ENCODE peak calls at places on chromosomes 2 and 18, in four cellular contexts. X is spleen, Z is SK-N-SH, F is tibial nerve. J is an unnamed sample.

GRCh38 chr2:84946204-84947009 is 24.6 kb upstream of the KCMF1 start:
- DNase-seq in Z (no peak), F (no peak), X (peak; percentile 87), J (peak; percentile 87)

GRCh38 chr18:70705831-70706416 is 417.1 kb downstream of the SOCS6 start:
- DNase-seq in F (no peak), X (no peak), Z (no peak), J (no peak)

GRCh38 chr2:40281021-40281940 is 170.6 kb downstream of the SLC8A1 start:
- DNase-seq in Z (no peak), X (no peak), F (no peak), J (peak; percentile 78)

GRCh38 chr18:50401888-50402287 is 27.0 kb downstream of the SKA1 start:
- DNase-seq in X (no peak), F (no peak), Z (peak; percentile 54), J (no peak)

GRCh38 chr18:58669731-58670379 is 1.4 kb upstream of the MALT1 start:
- DNase-seq in F (no peak), X (no peak), Z (no peak), J (no peak)

GRCh38 chr2:209519271-209519670 is 95.4 kb downstream of the MAP2 start:
- DNase-seq in Z (no peak), F (no peak), X (no peak), J (no peak)

GRCh38 chr2:222797308-222797707 is 63.5 kb upstream of the ACSL3 start:
- DNase-seq in X (no peak), F (no peak), Z (peak; percentile 43), J (peak; percentile 39)

GRCh38 chr2:180676520-180676919 is 303.9 kb upstream of the UBE2E3 start:
- DNase-seq in Z (no peak), F (no peak), X (no peak), J (no peak)

GRCh38 chr2:7835693-7836680 is 845.9 kb upstream of the ID2 start:
- DNase-seq in X (no peak), Z (no peak), F (no peak), J (no peak)

GRCh38 chr2:171852489-171852888 is 41.6 kb downstream of the SLC25A12 start:
- DNase-seq in Z (no peak), F (no peak), X (no peak), J (no peak)

GRCh38 chr2:170922683-170923494 is 6.2 kb upstream of the GORASP2 start:
- DNase-seq in X (no peak), Z (no peak), F (no peak), J (no peak)

DNA sequence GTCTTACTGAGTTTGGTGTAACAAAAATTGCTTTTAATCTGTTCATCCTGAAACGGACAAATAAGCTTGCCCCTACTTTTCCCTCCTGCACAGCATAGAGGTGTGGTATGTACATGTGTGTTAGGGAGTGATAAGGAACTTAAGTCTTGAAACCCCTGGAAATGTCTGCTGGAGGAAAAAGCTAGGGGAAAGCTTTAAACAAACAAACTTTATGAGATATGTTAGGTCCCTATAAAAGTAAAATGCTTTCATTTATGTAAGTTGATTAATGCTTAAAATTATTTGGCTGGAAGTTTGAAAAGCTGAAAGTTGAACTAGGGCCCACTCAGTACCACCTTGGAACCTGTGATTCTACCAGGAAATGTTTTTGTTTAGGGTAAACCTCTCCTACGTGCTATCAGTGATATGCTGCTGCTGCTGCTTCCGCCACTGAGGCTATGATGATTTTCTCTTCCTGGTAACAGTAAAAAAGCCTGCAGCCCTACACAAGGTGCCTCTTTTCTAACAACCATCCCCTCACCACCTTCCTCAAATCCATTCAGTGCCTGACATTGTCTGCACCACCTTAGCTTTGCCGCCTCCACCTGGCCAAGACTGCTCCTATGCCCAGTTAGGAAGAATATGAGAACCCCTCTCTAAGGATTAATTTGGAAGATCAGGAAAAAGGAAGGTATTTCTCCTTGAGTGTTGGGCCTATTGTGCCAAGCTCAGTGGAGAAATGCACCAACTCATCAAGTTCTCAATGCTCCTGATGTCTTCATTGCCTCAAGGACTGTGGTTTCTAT is 2.5 kb upstream of the YES1 start:
- DNase-seq in F (no peak), Z (no peak), X (no peak), J (no peak)
- H3K27ac ChIP-seq in F (no peak overlapping the region), Z (no peak overlapping the region), X (no peak overlapping the region), J (no peak overlapping the region)

GRCh38 chr2:239944706-239945551 is 80.2 kb downstream of the NDUFA10 start:
- DNase-seq in X (peak; percentile 89), F (no peak), Z (no peak), J (no peak)
- H3K27me3 ChIP-seq in X (no peaks in the 10 kb centered on the region), F (no peaks in the 10 kb centered on the region), Z (no peaks in the 10 kb centered on the region), J (no peaks in the 10 kb centered on the region)

GRCh38 chr2:173199303-173199702 is 123.7 kb downstream of the MAP3K20 start:
- DNase-seq in Z (no peak), X (no peak), F (no peak), J (no peak)
- H3K27ac ChIP-seq in Z (no peak overlapping the region), X (no peak overlapping the region), F (no peak overlapping the region), J (no peak overlapping the region)

GRCh38 chr18:35159782-35160181 is 81.1 kb upstream of the ZNF397 start:
- DNase-seq in F (no peak), X (no peak), Z (no peak), J (no peak)
- H3K27me3 ChIP-seq in F (no peaks in the 10 kb centered on the region), X (no peaks in the 10 kb centered on the region), Z (no peaks in the 10 kb centered on the region), J (peaks cover 6% of the 10 kb centered on the region)

DNA sequence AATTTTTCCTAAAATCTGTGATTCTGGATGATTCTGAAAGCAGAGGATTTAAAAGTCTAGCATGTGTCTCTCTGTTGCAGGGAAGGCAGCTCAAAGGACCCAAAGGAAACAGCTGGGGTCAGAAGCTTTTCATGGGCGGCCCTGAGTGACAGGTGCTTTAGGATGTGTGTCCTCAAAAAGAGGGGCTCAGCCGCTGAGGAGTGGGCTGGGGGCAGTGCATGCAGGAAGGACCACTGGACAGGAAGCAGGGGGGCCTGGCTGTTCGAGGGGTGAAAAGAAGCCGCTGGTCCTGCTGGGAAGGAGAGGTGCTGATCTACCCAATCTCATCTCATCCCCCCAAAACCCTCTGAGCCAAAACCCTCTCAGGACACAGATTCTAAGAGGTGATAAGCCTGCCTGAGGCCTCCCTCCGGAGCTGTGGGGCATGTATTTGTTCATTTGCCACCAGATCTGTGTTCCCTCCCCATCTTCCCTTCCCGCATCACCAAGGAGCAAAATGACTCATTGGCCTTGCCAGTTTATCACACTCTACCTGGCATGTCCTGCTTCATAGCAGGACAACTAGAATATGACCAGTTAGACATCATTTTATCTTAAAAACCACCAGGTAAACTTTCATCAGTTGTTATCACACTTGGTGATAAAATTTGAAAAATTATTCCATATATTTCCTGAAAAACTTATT is 98.8 kb upstream of the MGAT4A start:
- DNase-seq in Z (no peak), F (no peak), X (no peak), J (no peak)
- H3K27ac ChIP-seq in Z (no peak overlapping the region), F (no peak overlapping the region), X (no peak overlapping the region), J (no peak overlapping the region)

GRCh38 chr2:64987963-64988419 is 1.2 kb upstream of the SLC1A4 start:
- DNase-seq in F (no peak), X (no peak), Z (no peak), J (no peak)

GRCh38 chr2:64988420-64989125 is 626 bp upstream of the SLC1A4 start:
- DNase-seq in X (peak; percentile 85), Z (peak; percentile 90), F (peak; percentile 54), J (peak; percentile 85)

GRCh38 chr2:64990823-64991222 is 1.6 kb downstream of the SLC1A4 start:
- DNase-seq in F (no peak), Z (no peak), X (no peak), J (no peak)

GRCh38 chr2:64989982-64990614 is 899 bp downstream of the SLC1A4 start:
- DNase-seq in F (peak; percentile 11), X (no peak), Z (no peak), J (no peak)

DNA sequence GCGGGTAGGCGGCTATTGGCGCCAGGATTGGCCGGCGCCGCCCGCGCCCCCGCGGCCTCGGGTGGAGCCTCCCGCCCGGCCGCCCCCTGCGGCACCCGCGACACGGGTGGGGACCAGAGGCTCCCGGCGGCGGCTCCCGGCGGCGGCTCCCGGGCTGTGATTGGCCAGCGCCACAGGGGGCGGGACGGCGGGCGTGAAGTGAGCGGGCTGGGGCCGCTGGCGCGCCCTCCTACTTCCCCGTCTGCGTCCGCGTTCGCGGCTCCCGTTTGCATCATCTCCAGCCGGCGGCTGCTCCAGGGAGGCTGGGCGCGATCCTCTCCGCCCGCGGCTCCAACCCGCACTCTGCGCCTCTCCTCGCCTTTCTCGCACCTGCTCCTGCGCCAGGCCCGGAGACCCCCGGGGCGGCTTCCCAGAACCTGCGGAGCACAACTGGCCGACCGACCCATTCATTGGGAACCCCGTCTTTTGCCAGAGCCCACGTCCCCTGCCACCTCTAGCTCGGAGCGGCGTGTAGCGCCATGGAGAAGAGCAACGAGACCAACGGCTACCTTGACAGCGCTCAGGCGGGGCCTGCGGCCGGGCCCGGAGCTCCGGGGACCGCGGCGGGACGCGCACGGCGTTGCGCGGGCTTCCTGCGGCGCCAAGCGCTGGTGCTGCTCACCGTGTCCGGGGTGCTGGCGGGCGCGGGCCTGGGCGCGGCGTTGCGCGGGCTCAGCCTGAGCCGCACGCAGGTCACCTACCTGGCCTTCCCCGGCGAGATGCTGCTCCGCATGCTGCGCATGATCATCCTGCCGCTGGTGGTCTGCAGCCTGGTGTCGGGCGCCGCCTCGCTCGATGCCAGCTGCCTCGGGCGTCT is at the start of gene SLC1A4:
- DNase-seq in X (peak; percentile 98), Z (peak; percentile 97), F (peak; percentile 81), J (peak; percentile 84)
- H3K27me3 ChIP-seq in X (no peaks in the 10 kb centered on the region), Z (no peaks in the 10 kb centered on the region), F (no peaks in the 10 kb centered on the region), J (no peaks in the 10 kb centered on the region)

DNA sequence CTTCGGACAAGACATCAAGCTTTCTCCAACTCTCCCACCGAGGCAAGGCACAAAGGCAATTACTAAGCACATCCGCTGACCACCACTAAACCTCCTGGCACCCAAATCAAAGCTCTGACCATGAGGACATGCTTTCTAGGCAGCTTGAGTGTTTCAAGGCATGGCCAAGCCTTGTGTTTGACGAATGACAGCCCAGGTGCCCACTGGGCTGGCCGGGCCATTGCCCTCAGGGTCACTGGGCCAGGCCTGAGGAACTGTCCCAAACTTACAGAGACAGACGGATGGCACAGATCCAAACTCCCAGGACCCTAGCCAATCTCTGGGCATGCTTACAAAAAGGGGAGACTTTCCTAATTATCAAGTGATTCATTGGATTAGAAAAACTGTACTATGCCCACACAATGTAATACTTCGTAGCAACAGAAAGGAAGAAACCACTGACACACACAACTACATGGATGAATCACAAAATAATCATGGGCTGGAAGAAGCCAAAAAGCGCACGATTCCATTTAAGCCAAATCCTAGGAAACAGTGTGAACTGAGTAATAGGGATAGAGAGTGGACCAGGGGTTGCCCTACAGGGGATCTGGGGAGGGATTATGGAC is 20.2 kb downstream of the CRACDL start:
- DNase-seq in F (no peak), X (no peak), Z (no peak), J (no peak)
- H3K27ac ChIP-seq in F (no peak overlapping the region), X (no peak overlapping the region), Z (peak overlapping the region; percentile 93), J (no peak overlapping the region)

GRCh38 chr2:204225633-204226032 is 289.1 kb downstream of the ICOS start:
- DNase-seq in X (no peak), Z (no peak), F (no peak), J (no peak)
- H3K27me3 ChIP-seq in X (no peaks in the 10 kb centered on the region), Z (no peaks in the 10 kb centered on the region), F (no peaks in the 10 kb centered on the region), J (peaks cover 11% of the 10 kb centered on the region)

J was measured in SJSA1.